ENCODE peak calls at places on chromosome 19, in four cellular contexts. O is progenitor cell of endocrine pancreas, L is Calu3, M is heart left ventricle. N is an unnamed sample.

GRCh38 chr19:48695743-48696352 is at the start of gene FUT2:
- DNase-seq in O (no peak), M (no peak), L (peak), N (no peak)

GRCh38 chr19:43594710-43595604 is 977 bp downstream of the IRGQ start:
- DNase-seq in L (peak), M (peak), O (peak), N (no peak)

GRCh38 chr19:4733755-4734345 is 10.2 kb upstream of the DPP9 start:
- DNase-seq in M (no peak), O (no peak), L (no peak), N (no peak)

GRCh38 chr19:35587326-35587725 is 1.4 kb downstream of the PMIS2 start:
- DNase-seq in M (no peak), O (no peak), L (no peak), N (no peak)

GRCh38 chr19:29420482-29421185 is 105.2 kb upstream of the VSTM2B start:
- DNase-seq in O (no peak), M (peak), L (no peak), N (no peak)

GRCh38 chr19:35090795-35091214 is 24.8 kb upstream of the FXYD3 start:
- DNase-seq in M (no peak), O (no peak), L (peak), N (no peak)

GRCh38 chr19:16394111-16394510 is 69.5 kb downstream of the KLF2 start:
- DNase-seq in M (no peak), O (no peak), L (no peak), N (no peak)

GRCh38 chr19:45809643-45810159 is 5.4 kb downstream of the RSPH6A start:
- DNase-seq in M (no peak), O (no peak), L (no peak), N (no peak)

GRCh38 chr19:10864538-10864899 is 6.8 kb upstream of the CARM1 start:
- DNase-seq in L (peak), M (peak), O (peak), N (peak)

GRCh38 chr19:10672529-10673150 is 18.5 kb downstream of the ILF3 start:
- DNase-seq in O (no peak), M (no peak), L (no peak), N (no peak)

GRCh38 chr19:959935-960502 is 24.1 kb upstream of the WDR18 start:
- DNase-seq in O (no peak), M (no peak), L (no peak), N (no peak)

GRCh38 chr19:18649371-18650047 is 12.7 kb downstream of the KLHL26 start:
- DNase-seq in L (no peak), M (peak), O (no peak), N (peak)

GRCh38 chr19:11096210-11096841 is 7.1 kb downstream of the LDLR start:
- DNase-seq in L (no peak), M (peak), O (no peak), N (no peak)

GRCh38 chr19:6088677-6089063 is 21.6 kb downstream of the RFX2 start:
- DNase-seq in O (no peak), L (no peak), M (no peak), N (no peak)

GRCh38 chr19:43820098-43820860 is 6.8 kb upstream of the ZNF283 start:
- DNase-seq in M (peak), O (no peak), L (peak), N (peak)

GRCh38 chr19:16204005-16204294 is 6.2 kb downstream of the AP1M1 start:
- DNase-seq in O (no peak), M (no peak), L (no peak), N (no peak)

GRCh38 chr19:10695401-10696398 is 5.5 kb upstream of the QTRT1 start:
- DNase-seq in O (peak), M (peak), L (peak), N (peak)

GRCh38 chr19:35119578-35119977 is 4.0 kb downstream of the FXYD3 start:
- DNase-seq in L (no peak), M (no peak), O (no peak), N (no peak)

GRCh38 chr19:27752530-27753184 is 1460.3 kb downstream of the UQCRFS1 start:
- DNase-seq in O (no peak), L (no peak), M (no peak), N (no peak)

GRCh38 chr19:54462072-54462712 is 1.4 kb downstream of the LENG9 start:
- DNase-seq in M (no peak), L (peak), O (no peak), N (no peak)

GRCh38 chr19:33134571-33135041 is 2.7 kb downstream of the WDR88 start:
- DNase-seq in M (no peak), O (no peak), L (no peak), N (no peak)

GRCh38 chr19:3270908-3271307 is 46.4 kb downstream of the CELF5 start:
- DNase-seq in M (no peak), O (no peak), L (peak), N (peak)

GRCh38 chr19:47613165-47614146 is 4.5 kb downstream of the BICRA start:
- DNase-seq in L (no peak), O (no peak), M (no peak), N (no peak)

GRCh38 chr19:771332-771785 is 20.4 kb downstream of the MISP start:
- DNase-seq in O (no peak), M (no peak), L (peak), N (no peak)

GRCh38 chr19:13163609-13164364 is 13.6 kb downstream of the IER2 start:
- DNase-seq in O (peak), M (peak), L (peak), N (no peak)

GRCh38 chr19:16034180-16034579 is 42.1 kb upstream of the TPM4 start:
- DNase-seq in M (no peak), O (no peak), L (no peak), N (no peak)

GRCh38 chr19:53878786-53879144 is 3.2 kb upstream of the PRKCG start:
- DNase-seq in M (no peak), O (no peak), L (no peak), N (no peak)

GRCh38 chr19:57280913-57281425 is 684 bp downstream of the ZNF460 start:
- DNase-seq in O (no peak), L (peak), M (no peak), N (no peak)

GRCh38 chr19:35959040-35959967 is 23.1 kb downstream of the LRFN3 start:
- DNase-seq in M (peak), O (no peak), L (no peak), N (peak)

GRCh38 chr19:3284759-3285646 is 60.5 kb downstream of the CELF5 start:
- DNase-seq in L (peak), M (no peak), O (peak), N (no peak)

GRCh38 chr19:14146789-14147216 is 10.4 kb upstream of the ASF1B start:
- DNase-seq in M (no peak), O (no peak), L (no peak), N (no peak)

GRCh38 chr19:49475995-49476880 is 2.2 kb downstream of the FLT3LG start:
- DNase-seq in L (no peak), M (peak), O (peak), N (no peak)

GRCh38 chr19:17076539-17076919 is 952 bp downstream of the MYO9B start:
- DNase-seq in M (no peak), L (peak), O (no peak), N (no peak)

GRCh38 chr19:1248454-1249297 is at the start of gene MIDN:
- DNase-seq in M (peak), L (peak), O (peak), N (peak)

GRCh38 chr19:39379865-39380399 is 11.0 kb downstream of the PAF1 start:
- DNase-seq in M (no peak), O (no peak), L (no peak), N (no peak)

GRCh38 chr19:39377373-39378362 is 13.2 kb downstream of the PAF1 start:
- DNase-seq in L (no peak), O (no peak), M (no peak), N (no peak)

GRCh38 chr19:39372047-39372802 is 18.7 kb downstream of the PAF1 start:
- DNase-seq in M (peak), O (no peak), L (no peak), N (no peak)

GRCh38 chr19:39372941-39373340 is 18.0 kb downstream of the PAF1 start:
- DNase-seq in M (no peak), L (no peak), O (no peak), N (no peak)

DNA sequence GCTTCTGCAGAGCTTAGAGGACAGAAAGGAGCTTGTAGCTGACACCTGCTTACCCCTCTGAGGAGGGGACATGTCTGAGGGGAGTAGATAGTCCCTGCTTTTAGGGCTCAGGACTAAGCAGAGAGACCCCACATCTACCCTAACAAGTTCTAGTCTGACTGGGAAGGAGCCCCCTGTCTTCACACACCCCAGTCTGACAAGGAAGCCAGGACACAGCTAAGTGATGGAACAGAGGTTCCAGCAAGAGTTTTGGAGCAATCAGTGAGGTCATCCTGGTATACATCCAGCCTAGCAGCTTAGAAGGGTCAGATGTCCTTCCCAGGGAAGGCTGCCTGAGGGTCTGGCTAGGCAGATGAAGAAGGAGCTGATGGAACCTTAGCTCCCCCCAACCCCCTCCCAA is 15.0 kb downstream of the PAF1 start:
- DNase-seq in M (no peak), L (no peak), O (no peak), N (no peak)
- TF ChIP-seq CTCF in M (no peak), L (no peak), O (no peak), N (no peak)

GRCh38 chr19:52535831-52536800 is 8.6 kb downstream of the ZNF808 start:
- DNase-seq in M (peak), L (no peak), O (peak), N (peak)
- TF ChIP-seq CTCF in M (no peak), L (no peak), O (peak), N (no peak)

DNA sequence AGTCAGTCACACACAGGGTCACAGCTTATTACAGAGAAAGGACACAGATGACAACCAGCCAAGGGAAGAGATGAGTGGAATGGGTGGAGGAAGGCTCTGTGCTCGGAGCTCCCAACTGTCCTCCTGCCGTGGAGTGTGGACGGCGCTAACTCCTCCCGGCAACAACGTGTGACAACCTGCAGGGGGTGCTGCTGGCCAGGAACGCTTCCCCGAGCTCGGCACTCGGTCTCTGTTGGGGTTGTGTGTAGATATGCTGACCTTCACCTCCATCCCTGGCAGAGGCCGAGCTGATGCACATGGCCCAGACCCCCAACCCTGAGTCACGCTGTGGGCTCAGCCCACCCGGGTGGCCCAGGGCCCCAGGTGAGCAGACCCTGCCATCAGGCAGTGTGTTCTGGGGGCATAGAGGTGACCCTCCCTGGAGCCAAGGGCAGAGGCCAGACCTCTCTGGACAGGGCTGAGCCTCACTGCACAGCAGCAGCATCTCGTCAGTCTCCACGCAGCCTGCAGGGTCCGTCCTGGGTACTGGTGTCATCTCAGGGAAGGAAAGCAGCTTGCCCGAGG is 14.1 kb downstream of the ZNF444 start:
- DNase-seq in O (no peak), M (no peak), L (no peak), N (no peak)
- TF ChIP-seq CTCF in O (peak), M (peak), L (peak), N (peak)

GRCh38 chr19:42030605-42031004 is 36.6 kb upstream of the ATP1A3 start:
- DNase-seq in M (peak), O (no peak), L (no peak), N (no peak)

GRCh38 chr19:42023943-42024260 is 29.9 kb upstream of the ATP1A3 start:
- DNase-seq in L (no peak), M (peak), O (no peak), N (no peak)

GRCh38 chr19:42024622-42025111 is 30.6 kb upstream of the ATP1A3 start:
- DNase-seq in M (peak), O (no peak), L (no peak), N (no peak)

GRCh38 chr19:42032428-42032827 is 37.6 kb downstream of the GRIK5 start:
- DNase-seq in L (peak), M (peak), O (no peak), N (no peak)

GRCh38 chr19:42028304-42029216 is 34.5 kb upstream of the ATP1A3 start:
- DNase-seq in M (peak), O (no peak), L (peak), N (no peak)
- TF ChIP-seq CTCF in M (no peak), O (peak), L (peak), N (no peak)

GRCh38 chr19:19778666-19779065 is 42.9 kb downstream of the ZNF506 start:
- DNase-seq in O (no peak), L (no peak), M (no peak), N (no peak)

GRCh38 chr19:19774354-19775033 is 41.6 kb upstream of the ZNF14 start:
- DNase-seq in M (no peak), L (no peak), O (no peak), N (no peak)

GRCh38 chr19:19775891-19776205 is 42.9 kb upstream of the ZNF14 start:
- DNase-seq in M (no peak), L (no peak), O (no peak), N (no peak)

GRCh38 chr19:19776206-19777008 is 43.5 kb upstream of the ZNF14 start:
- DNase-seq in M (peak), L (peak), O (peak), N (peak)

DNA sequence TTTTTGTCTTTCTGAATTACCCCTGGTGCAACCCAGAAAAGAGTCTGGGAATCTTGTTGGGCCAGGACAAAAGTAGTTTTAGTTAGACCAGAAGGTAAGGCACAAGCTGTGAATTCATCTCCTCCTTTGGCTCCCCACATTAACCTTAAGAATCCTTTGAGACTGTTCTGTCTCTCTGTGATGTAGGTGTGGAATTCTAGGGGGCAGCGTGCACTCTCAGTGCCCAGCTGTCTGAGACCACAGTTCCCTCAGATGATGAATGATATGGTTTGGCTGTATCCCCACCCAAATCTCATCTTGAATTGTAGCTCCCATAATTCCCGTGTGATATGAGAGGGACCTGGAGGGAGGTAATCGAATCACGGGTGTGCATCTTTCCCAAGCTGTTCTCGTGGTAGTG is 43.9 kb downstream of the ZNF506 start:
- DNase-seq in O (no peak), M (no peak), L (no peak), N (no peak)
- TF ChIP-seq CTCF in O (no peak), M (no peak), L (no peak), N (no peak)

GRCh38 chr19:50794074-50794777 is 4.0 kb downstream of the ACP4 start:
- DNase-seq in L (peak), M (no peak), O (no peak), N (no peak)

GRCh38 chr19:50796634-50797428 is 6.6 kb downstream of the ACP4 start:
- DNase-seq in M (no peak), L (no peak), O (no peak), N (no peak)

GRCh38 chr19:50796128-50796633 is 6.0 kb downstream of the ACP4 start:
- DNase-seq in M (no peak), L (no peak), O (no peak), N (no peak)

GRCh38 chr19:50794778-50795664 is 4.8 kb downstream of the ACP4 start:
- DNase-seq in O (no peak), L (peak), M (no peak), N (no peak)

GRCh38 chr19:50795665-50796073 is 5.5 kb downstream of the ACP4 start:
- DNase-seq in O (no peak), L (no peak), M (no peak), N (no peak)
- TF ChIP-seq CTCF in O (no peak), L (no peak), M (no peak), N (no peak)

GRCh38 chr19:7925171-7925837 is 631 bp downstream of the CTXN1 start:
- DNase-seq in O (peak), M (no peak), L (peak), N (no peak)
- TF ChIP-seq CTCF in O (peak), M (peak), L (peak), N (peak)

N was measured in dorsolateral prefrontal cortex.